ENCODE peak calls at places on chromosomes 7 and 10, in four cellular contexts. N, B, Z and O are unnamed samples.

GRCh38 chr10:52940921-52941320 is 168.3 kb upstream of the MBL2 start:
- DNase-seq in N (no peak), B (no peak), Z (no peak), O (no peak)

GRCh38 chr10:71236822-71237682 is 24.7 kb downstream of the UNC5B start:
- DNase-seq in N (no peak), B (no peak), Z (no peak), O (no peak)

GRCh38 chr7:18265611-18266281 is 229.8 kb upstream of the HDAC9 start:
- DNase-seq in N (no peak), B (no peak), Z (no peak), O (no peak)

GRCh38 chr10:24209421-24209770 is 458 bp downstream of the KIAA1217 start:
- DNase-seq in N (no peak), B (no peak), Z (no peak), O (no peak)

GRCh38 chr7:129146237-129146979 is 1.9 kb downstream of the TSPAN33 start:
- DNase-seq in N (no peak), B (no peak), Z (no peak), O (no peak)

GRCh38 chr7:156019776-156020565 is 207.7 kb upstream of the SHH start:
- DNase-seq in N (no peak), B (no peak), Z (no peak), O (no peak)

GRCh38 chr10:123229927-123230630 is 75.9 kb downstream of the BUB3 start:
- DNase-seq in N (no peak), B (no peak), Z (no peak), O (no peak)

GRCh38 chr10:116621934-116622655 is 1.3 kb downstream of the PNLIPRP2 start:
- DNase-seq in N (no peak), B (no peak), Z (no peak), O (no peak)

GRCh38 chr7:126790763-126791162 is 462.0 kb downstream of the GRM8 start:
- DNase-seq in N (no peak), B (no peak), Z (no peak), O (no peak)

GRCh38 chr7:140989068-140989467 is 25.7 kb downstream of the MRPS33 start:
- DNase-seq in N (no peak), B (no peak), Z (no peak), O (no peak)

GRCh38 chr7:2802504-2803341 is 41.4 kb downstream of the GNA12 start:
- DNase-seq in N (no peak), B (no peak), Z (peak; percentile 74), O (peak; percentile 43)

GRCh38 chr7:27031289-27032172 is 64.3 kb downstream of the HOXA1 start:
- DNase-seq in N (no peak), B (no peak), Z (no peak), O (no peak)

GRCh38 chr7:55121249-55121648 is 102.4 kb downstream of the EGFR start:
- DNase-seq in N (no peak), B (no peak), Z (no peak), O (no peak)

GRCh38 chr7:128893251-128894100 is 17.0 kb downstream of the KCP start:
- DNase-seq in N (no peak), B (no peak), Z (no peak), O (no peak)

GRCh38 chr10:59896186-59896585 is 10.2 kb downstream of the CCDC6 start:
- DNase-seq in N (no peak), B (no peak), Z (no peak), O (no peak)

GRCh38 chr10:71635251-71635866 is 84.2 kb downstream of the C10orf105 start:
- DNase-seq in N (no peak), B (no peak), Z (no peak), O (no peak)

GRCh38 chr10:13528875-13529713 is at the start of gene BEND7:
- DNase-seq in N (peak; percentile 59), B (no peak), Z (peak; percentile 33), O (peak; percentile 69)

GRCh38 chr10:58027431-58027830 is 240.3 kb downstream of the IPMK start:
- DNase-seq in N (no peak), B (no peak), Z (no peak), O (no peak)

GRCh38 chr7:102982235-102982634 is 69.4 kb downstream of the LRRC17 start:
- DNase-seq in N (no peak), B (no peak), Z (no peak), O (no peak)

GRCh38 chr7:135389971-135390370 is 119.9 kb downstream of the CNOT4 start:
- DNase-seq in N (no peak), B (no peak), Z (no peak), O (no peak)

GRCh38 chr7:157411580-157411979 is 74.8 kb downstream of the DNAJB6 start:
- DNase-seq in N (peak; percentile 41), B (no peak), Z (no peak), O (no peak)

DNA sequence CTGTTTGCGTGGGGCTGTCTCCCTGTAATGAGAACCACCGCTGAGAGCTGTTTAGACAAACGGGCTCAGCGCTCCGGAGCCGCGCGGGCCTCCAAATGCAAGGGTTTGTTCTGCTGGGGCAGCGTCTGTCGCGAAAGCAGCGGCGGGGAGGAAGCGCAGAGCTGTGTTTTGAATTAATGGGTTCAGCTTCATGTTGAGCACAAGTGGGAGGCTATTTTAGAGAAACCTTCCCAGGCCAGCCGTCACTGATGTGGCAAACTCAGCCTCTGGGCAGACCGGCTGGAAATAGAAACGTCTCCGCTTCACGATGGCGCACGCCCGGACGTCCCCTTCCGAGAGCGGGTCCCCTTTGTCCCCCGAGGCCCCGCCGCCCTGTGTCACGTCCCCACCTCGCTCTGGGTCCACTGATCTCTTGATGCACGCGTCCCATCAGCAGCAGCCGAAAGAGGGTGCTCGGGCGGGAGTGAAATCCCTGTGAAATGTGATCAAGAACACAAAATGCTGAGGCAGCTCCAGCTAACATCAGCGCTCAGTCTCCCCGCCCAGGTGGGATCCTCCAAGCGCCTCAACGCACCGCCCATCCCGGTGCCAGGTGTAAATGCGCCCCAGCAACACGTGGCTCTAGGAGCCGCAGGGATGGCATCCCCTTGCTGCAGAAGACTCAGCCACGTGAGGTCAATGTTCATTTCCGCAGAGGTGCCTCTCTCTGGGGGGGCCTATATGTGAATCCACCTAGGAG is 44.9 kb downstream of the BAMBI start:
- DNase-seq in N (peak; percentile 44), B (no peak), Z (peak; percentile 31), O (peak; percentile 58)
- TF ChIP-seq CTCF in N (no peak), B (no peak), Z (no peak), O (no peak)

DNA sequence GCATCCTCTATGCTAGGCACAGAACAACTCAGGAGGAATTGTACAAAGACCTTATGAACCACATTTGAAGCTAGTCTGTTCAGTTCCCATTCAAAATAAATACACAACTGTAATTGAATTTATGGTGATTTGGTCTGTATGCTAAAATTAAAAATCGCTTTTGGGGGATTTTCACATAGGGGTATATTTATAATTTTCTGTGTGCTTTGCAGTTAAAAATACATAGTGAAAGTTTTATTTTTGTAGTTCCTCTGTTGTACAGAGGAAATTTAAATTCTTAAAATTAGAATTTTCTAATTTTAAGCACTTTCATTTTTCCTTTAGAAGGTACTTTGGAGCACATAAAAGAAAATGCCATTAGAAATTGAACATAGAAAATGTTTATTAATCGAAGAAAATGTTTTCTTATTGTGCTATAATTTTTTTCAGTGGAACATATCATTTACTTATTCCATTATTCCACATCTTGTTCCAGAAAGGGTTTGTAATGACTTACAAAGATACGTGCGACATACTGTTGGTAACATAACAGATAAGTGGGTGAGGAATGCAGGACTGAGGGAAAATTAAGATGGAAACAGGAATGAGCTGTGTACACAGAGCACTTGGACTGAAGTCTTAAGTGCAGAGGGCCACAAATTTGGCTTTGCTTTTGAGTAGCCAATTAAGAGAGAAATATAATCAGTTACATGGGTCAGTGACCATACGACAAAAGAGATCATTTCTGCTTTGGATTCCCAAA is 7.0 kb downstream of the RABGEF1 start:
- DNase-seq in N (no peak), B (no peak), Z (no peak), O (no peak)
- H3K27ac ChIP-seq in N (peak overlapping the region; percentile 13), B (no peak overlapping the region), Z (no peak overlapping the region), O (no peak overlapping the region)

GRCh38 chr7:151087247-151088018 is 1.2 kb downstream of the AGAP3 start:
- DNase-seq in N (peak; percentile 76), B (no peak), Z (peak; percentile 53), O (peak; percentile 85)
- TF ChIP-seq CTCF in N (peak; percentile 42), B (no peak), Z (peak; percentile 54), O (peak; percentile 31)

GRCh38 chr7:116218747-116219146 is 8.4 kb downstream of the TES start:
- DNase-seq in N (no peak), B (no peak), Z (no peak), O (no peak)

GRCh38 chr7:116215550-116215949 is 5.2 kb downstream of the TES start:
- DNase-seq in N (no peak), B (no peak), Z (no peak), O (no peak)

GRCh38 chr7:116216956-116217570 is 6.7 kb downstream of the TES start:
- DNase-seq in N (no peak), B (no peak), Z (peak; percentile 39), O (no peak)

GRCh38 chr7:116219288-116219687 is 8.9 kb downstream of the TES start:
- DNase-seq in N (no peak), B (no peak), Z (no peak), O (no peak)

DNA sequence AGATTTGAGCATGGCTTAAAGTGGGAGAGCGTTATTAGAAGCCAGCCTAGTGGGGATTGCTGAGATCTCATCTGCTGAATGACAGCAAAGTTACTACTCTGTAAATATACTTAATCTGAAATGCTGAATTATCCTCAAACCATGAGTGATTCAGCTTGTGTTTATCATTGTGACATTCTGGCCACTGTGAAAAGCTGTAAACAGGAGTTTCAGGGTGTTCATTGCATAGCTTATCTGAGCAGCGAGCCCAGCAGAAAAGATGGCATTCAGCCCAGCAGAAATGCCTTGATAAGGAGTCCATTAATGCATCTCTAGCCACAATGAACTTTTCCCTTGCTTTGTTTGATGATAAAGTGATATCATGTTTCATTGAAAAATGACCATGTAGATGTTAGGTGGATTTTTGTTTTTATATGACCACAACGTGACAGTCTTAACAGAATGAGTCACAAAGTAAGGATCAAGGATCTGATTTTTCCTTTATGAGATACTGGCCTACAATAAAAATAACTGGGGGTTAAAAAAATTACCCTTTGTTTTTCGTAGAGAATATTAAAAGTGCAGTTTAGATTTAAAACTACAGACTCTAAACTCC is 7.8 kb downstream of the TES start:
- DNase-seq in N (no peak), B (no peak), Z (peak; percentile 88), O (peak; percentile 56)
- H3K27ac ChIP-seq in N (no peak overlapping the region), B (no peak overlapping the region), Z (peak overlapping the region; percentile 65), O (no peak overlapping the region)

GRCh38 chr10:47048533-47048905 is 137.3 kb downstream of the PTPN20 start:
- DNase-seq in N (peak; percentile 50), B (no peak), Z (no peak), O (peak; percentile 42)
- TF ChIP-seq CTCF in N (no peak), B (no peak), Z (no peak), O (no peak)